ENCODE peak calls at places on chromosome 4, in six cellular contexts. Z, T, M, N, J and Y are unnamed samples.

GRCh38 chr4:16269742-16270522 is 43.7 kb upstream of the TAPT1 start:
- DNase-seq in Z (peak), T (peak), M (no peak), N (no peak), J (no peak), Y (no peak)

GRCh38 chr4:139808381-139809206 is 143.0 kb downstream of the MGST2 start:
- DNase-seq in Z (no peak), T (peak), M (no peak), N (no peak), J (no peak), Y (no peak)

GRCh38 chr4:7753931-7754465 is 185.7 kb downstream of the AFAP1 start:
- DNase-seq in Z (no peak), T (no peak), M (no peak), N (no peak), J (peak), Y (no peak)

GRCh38 chr4:76430519-76431388 is 4.3 kb upstream of the SHROOM3 start:
- DNase-seq in Z (peak), T (peak), M (no peak), N (no peak), J (peak), Y (peak)

GRCh38 chr4:65007841-65008439 is 598.7 kb upstream of the TECRL start:
- DNase-seq in Z (no peak), T (peak), M (no peak), N (no peak), J (peak), Y (peak)

GRCh38 chr4:164904336-164904735 is 27.4 kb downstream of the APELA start:
- DNase-seq in Z (no peak), T (no peak), M (no peak), N (no peak), J (no peak), Y (no peak)

GRCh38 chr4:763922-764321 is 58.3 kb downstream of the PCGF3 start:
- DNase-seq in Z (no peak), T (no peak), M (no peak), N (no peak), J (no peak), Y (no peak)

GRCh38 chr4:39054497-39054896 is 7.5 kb upstream of the KLHL5 start:
- DNase-seq in Z (no peak), T (no peak), M (no peak), N (no peak), J (no peak), Y (no peak)

GRCh38 chr4:113872426-113873260 is 106.8 kb downstream of the ARSJ start:
- DNase-seq in Z (no peak), T (peak), M (no peak), N (no peak), J (no peak), Y (no peak)

GRCh38 chr4:173171098-173171497 is 2.5 kb downstream of the GALNT7 start:
- DNase-seq in Z (no peak), T (peak), M (no peak), N (no peak), J (no peak), Y (peak)

GRCh38 chr4:186557486-186557885 is 2.1 kb upstream of the MTNR1A start:
- DNase-seq in Z (no peak), T (peak), M (no peak), N (no peak), J (no peak), Y (no peak)

GRCh38 chr4:123631699-123632098 is 235.1 kb downstream of the SPRY1 start:
- DNase-seq in Z (no peak), T (peak), M (no peak), N (no peak), J (no peak), Y (no peak)